ENCODE peak calls at places on chromosomes 12 and 14, in four cellular contexts. One of them, this sample, is unnamed.

GRCh38 chr12:128813392-128813791 is 10.4 kb downstream of the SLC15A4 start:
- DNase-seq in osteocyte: no peak
- DNase-seq in astrocyte of the spinal cord: peak; percentile 18
- DNase-seq in CD8-positive, alpha-beta T cell: no peak
- DNase-seq in this sample: no peak

GRCh38 chr14:91754819-91755218 is 22.9 kb upstream of the CATSPERB start:
- DNase-seq in CD8-positive, alpha-beta T cell: no peak
- DNase-seq in astrocyte of the spinal cord: no peak
- DNase-seq in osteocyte: no peak
- DNase-seq in this sample: no peak

GRCh38 chr12:91381309-91381804 is 198.7 kb upstream of the DCN start:
- DNase-seq in CD8-positive, alpha-beta T cell: no peak
- DNase-seq in astrocyte of the spinal cord: peak; percentile 91
- DNase-seq in osteocyte: no peak
- DNase-seq in this sample: peak; percentile 61

GRCh38 chr14:30005114-30005698 is 77.6 kb upstream of the PRKD1 start:
- DNase-seq in osteocyte: no peak
- DNase-seq in astrocyte of the spinal cord: peak; percentile 78
- DNase-seq in CD8-positive, alpha-beta T cell: no peak
- DNase-seq in this sample: peak; percentile 68

GRCh38 chr14:67846029-67846610 is 26.5 kb downstream of the RAD51B start:
- DNase-seq in CD8-positive, alpha-beta T cell: no peak
- DNase-seq in osteocyte: no peak
- DNase-seq in astrocyte of the spinal cord: no peak
- DNase-seq in this sample: no peak

GRCh38 chr12:120346681-120347080 is 19.1 kb upstream of the PLA2G1B start:
- DNase-seq in astrocyte of the spinal cord: no peak
- DNase-seq in osteocyte: no peak
- DNase-seq in CD8-positive, alpha-beta T cell: no peak
- DNase-seq in this sample: no peak

GRCh38 chr12:85632390-85632789 is 203.8 kb downstream of the RASSF9 start:
- DNase-seq in CD8-positive, alpha-beta T cell: no peak
- DNase-seq in astrocyte of the spinal cord: no peak
- DNase-seq in osteocyte: no peak
- DNase-seq in this sample: no peak

GRCh38 chr12:68580911-68581310 is 29.8 kb upstream of the RAP1B start:
- DNase-seq in CD8-positive, alpha-beta T cell: no peak
- DNase-seq in osteocyte: no peak
- DNase-seq in astrocyte of the spinal cord: no peak
- DNase-seq in this sample: no peak

GRCh38 chr14:40436551-40436950 is 1004.3 kb upstream of the FBXO33 start:
- DNase-seq in astrocyte of the spinal cord: no peak
- DNase-seq in osteocyte: no peak
- DNase-seq in CD8-positive, alpha-beta T cell: no peak
- DNase-seq in this sample: no peak

GRCh38 chr14:48504921-48505320 is 829.5 kb upstream of the MDGA2 start:
- DNase-seq in CD8-positive, alpha-beta T cell: no peak
- DNase-seq in astrocyte of the spinal cord: no peak
- DNase-seq in osteocyte: no peak
- DNase-seq in this sample: peak; percentile 2

GRCh38 chr12:57803317-57803893 is 15.1 kb downstream of the AVIL start:
- DNase-seq in osteocyte: no peak
- DNase-seq in CD8-positive, alpha-beta T cell: peak; percentile 42
- DNase-seq in astrocyte of the spinal cord: peak; percentile 62
- DNase-seq in this sample: peak; percentile 61

GRCh38 chr14:74704656-74705055 is 8.2 kb downstream of the AREL1 start:
- DNase-seq in osteocyte: no peak
- DNase-seq in CD8-positive, alpha-beta T cell: no peak
- DNase-seq in astrocyte of the spinal cord: no peak
- DNase-seq in this sample: no peak

GRCh38 chr12:110921262-110921661 is 883 bp upstream of the MYL2 start:
- DNase-seq in astrocyte of the spinal cord: peak; percentile 82
- DNase-seq in osteocyte: no peak
- DNase-seq in CD8-positive, alpha-beta T cell: no peak
- DNase-seq in this sample: peak; percentile 36

GRCh38 chr14:82720931-82721330 is 1187.3 kb upstream of the SEL1L start:
- DNase-seq in astrocyte of the spinal cord: peak; percentile 6
- DNase-seq in CD8-positive, alpha-beta T cell: no peak
- DNase-seq in osteocyte: no peak
- DNase-seq in this sample: peak; percentile 21

GRCh38 chr12:92445253-92446081 is 257.3 kb upstream of the PLEKHG7 start:
- DNase-seq in CD8-positive, alpha-beta T cell: no peak
- DNase-seq in osteocyte: no peak
- DNase-seq in astrocyte of the spinal cord: peak; percentile 29
- DNase-seq in this sample: no peak

DNA sequence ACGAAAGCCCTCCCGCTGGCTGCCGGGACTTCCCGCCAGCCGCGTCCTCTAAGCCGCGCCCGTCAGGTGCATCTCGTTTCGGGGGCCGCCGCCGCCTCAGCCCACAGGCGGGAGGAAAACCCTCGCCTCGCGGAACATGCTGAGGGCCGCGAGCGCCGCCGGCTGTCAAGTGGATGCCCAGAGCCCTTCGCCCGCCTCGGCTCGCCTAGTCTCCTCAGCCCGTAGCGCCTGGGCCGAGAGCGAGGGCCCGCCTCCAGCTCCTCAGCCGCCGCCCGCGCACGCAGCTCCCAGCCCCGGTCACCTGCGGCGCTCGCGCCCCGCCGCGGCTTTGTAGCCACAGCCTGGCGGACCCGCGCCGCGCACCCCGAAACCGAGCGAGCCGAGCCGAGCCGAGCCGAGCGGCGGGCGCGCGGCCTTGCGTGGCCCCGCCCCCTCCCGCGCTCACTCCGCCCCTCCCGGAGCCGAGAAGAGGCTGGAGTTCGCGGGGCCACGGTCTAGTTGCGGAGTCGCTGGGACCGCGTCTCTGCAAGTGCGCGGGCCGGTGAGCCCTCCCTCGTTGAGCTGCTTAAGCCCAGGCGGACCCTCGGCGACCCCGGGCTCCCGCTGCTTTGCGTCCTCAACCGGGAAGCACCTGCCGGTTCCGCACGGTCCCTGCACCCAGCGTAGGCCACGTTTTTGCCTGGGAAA is at the start of gene EML5:
- DNase-seq in astrocyte of the spinal cord: peak; percentile 57
- DNase-seq in osteocyte: peak; percentile 90
- DNase-seq in CD8-positive, alpha-beta T cell: peak; percentile 81
- DNase-seq in this sample: peak; percentile 79
- TF ChIP-seq CTCF in astrocyte of the spinal cord: peak; percentile 46
- TF ChIP-seq CTCF in osteocyte: peak; percentile 34
- TF ChIP-seq CTCF in CD8-positive, alpha-beta T cell: peak; percentile 15
- TF ChIP-seq CTCF in this sample: peak; percentile 3

GRCh38 chr14:103616635-103617300 is 12.2 kb upstream of the KLC1 start:
- DNase-seq in CD8-positive, alpha-beta T cell: no peak
- DNase-seq in osteocyte: no peak
- DNase-seq in astrocyte of the spinal cord: no peak
- DNase-seq in this sample: no peak

GRCh38 chr14:103618999-103619398 is 10.0 kb upstream of the KLC1 start:
- DNase-seq in astrocyte of the spinal cord: peak; percentile 30
- DNase-seq in osteocyte: no peak
- DNase-seq in CD8-positive, alpha-beta T cell: no peak
- DNase-seq in this sample: no peak

GRCh38 chr14:103611215-103611614 is 17.8 kb upstream of the KLC1 start:
- DNase-seq in astrocyte of the spinal cord: no peak
- DNase-seq in CD8-positive, alpha-beta T cell: no peak
- DNase-seq in osteocyte: no peak
- DNase-seq in this sample: no peak

GRCh38 chr14:103607822-103608221 is 21.2 kb upstream of the KLC1 start:
- DNase-seq in astrocyte of the spinal cord: no peak
- DNase-seq in CD8-positive, alpha-beta T cell: no peak
- DNase-seq in osteocyte: no peak
- DNase-seq in this sample: no peak

GRCh38 chr14:103613517-103613916 is 15.5 kb upstream of the KLC1 start:
- DNase-seq in CD8-positive, alpha-beta T cell: no peak
- DNase-seq in osteocyte: no peak
- DNase-seq in astrocyte of the spinal cord: no peak
- DNase-seq in this sample: no peak
- TF ChIP-seq CTCF in CD8-positive, alpha-beta T cell: no peak
- TF ChIP-seq CTCF in osteocyte: no peak
- TF ChIP-seq CTCF in astrocyte of the spinal cord: no peak
- TF ChIP-seq CTCF in this sample: peak; percentile 5

DNA sequence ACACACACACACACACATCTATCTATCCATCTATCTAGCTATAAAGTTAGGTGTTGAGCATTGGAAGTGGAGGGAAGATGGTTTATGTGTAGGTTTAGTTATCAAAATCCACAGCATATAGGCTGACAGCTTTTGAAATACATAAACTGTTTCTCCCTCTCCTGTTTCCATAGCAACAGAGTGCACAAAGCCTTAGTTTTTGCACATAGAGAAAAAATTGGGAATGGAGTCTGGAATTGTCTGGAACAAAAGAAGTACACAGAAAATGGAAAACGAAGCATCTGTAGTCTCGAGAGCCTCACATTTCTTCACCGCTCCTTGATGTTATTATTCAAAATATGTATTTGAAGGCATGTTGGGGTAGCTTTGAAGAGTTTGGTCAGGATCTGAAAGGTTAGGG is 735.8 kb downstream of the NOVA1 start:
- DNase-seq in osteocyte: no peak
- DNase-seq in CD8-positive, alpha-beta T cell: no peak
- DNase-seq in astrocyte of the spinal cord: no peak
- DNase-seq in this sample: no peak
- TF ChIP-seq CTCF in osteocyte: no peak
- TF ChIP-seq CTCF in CD8-positive, alpha-beta T cell: no peak
- TF ChIP-seq CTCF in astrocyte of the spinal cord: no peak
- TF ChIP-seq CTCF in this sample: no peak

GRCh38 chr14:78902010-78902623 is 731.9 kb downstream of the NRXN3 start:
- DNase-seq in CD8-positive, alpha-beta T cell: no peak
- DNase-seq in astrocyte of the spinal cord: peak; percentile 22
- DNase-seq in osteocyte: no peak
- DNase-seq in this sample: peak; percentile 58

DNA sequence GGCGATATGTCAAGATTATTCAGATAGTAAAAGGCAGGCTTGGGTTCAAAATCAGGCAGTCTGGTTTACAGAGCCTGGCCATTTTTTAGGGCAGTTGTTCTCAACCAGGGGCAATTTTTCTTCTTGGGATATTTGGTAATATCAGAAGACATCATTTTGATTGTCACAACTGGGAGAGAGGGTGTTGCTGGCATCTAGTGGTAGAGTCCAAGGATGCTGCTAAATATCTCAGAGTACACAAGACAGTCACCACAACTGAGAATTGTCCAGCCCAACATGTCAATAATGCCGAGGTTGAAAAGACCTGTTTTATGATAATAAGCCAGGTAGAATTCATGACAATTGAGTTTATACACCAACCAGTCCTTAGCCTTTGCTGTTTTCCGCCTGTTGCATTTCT is 733.9 kb downstream of the NRXN3 start:
- DNase-seq in CD8-positive, alpha-beta T cell: no peak
- DNase-seq in osteocyte: no peak
- DNase-seq in astrocyte of the spinal cord: no peak
- DNase-seq in this sample: no peak
- TF ChIP-seq CTCF in CD8-positive, alpha-beta T cell: no peak
- TF ChIP-seq CTCF in osteocyte: no peak
- TF ChIP-seq CTCF in astrocyte of the spinal cord: no peak
- TF ChIP-seq CTCF in this sample: no peak

GRCh38 chr14:50559990-50560928 is at the start of gene ATL1:
- DNase-seq in osteocyte: peak; percentile 90
- DNase-seq in CD8-positive, alpha-beta T cell: peak; percentile 36
- DNase-seq in astrocyte of the spinal cord: peak; percentile 72
- DNase-seq in this sample: peak; percentile 77
- TF ChIP-seq CTCF in osteocyte: no peak
- TF ChIP-seq CTCF in CD8-positive, alpha-beta T cell: no peak
- TF ChIP-seq CTCF in astrocyte of the spinal cord: no peak
- TF ChIP-seq CTCF in this sample: no peak

GRCh38 chr12:49903700-49904423 is at the start of gene FAIM2:
- DNase-seq in CD8-positive, alpha-beta T cell: peak; percentile 52
- DNase-seq in astrocyte of the spinal cord: peak; percentile 28
- DNase-seq in osteocyte: no peak
- DNase-seq in this sample: no peak

GRCh38 chr12:49901026-49901425 is 2.7 kb downstream of the FAIM2 start:
- DNase-seq in astrocyte of the spinal cord: no peak
- DNase-seq in osteocyte: no peak
- DNase-seq in CD8-positive, alpha-beta T cell: no peak
- DNase-seq in this sample: no peak

GRCh38 chr12:49901986-49902385 is 1.7 kb downstream of the FAIM2 start:
- DNase-seq in osteocyte: no peak
- DNase-seq in CD8-positive, alpha-beta T cell: no peak
- DNase-seq in astrocyte of the spinal cord: no peak
- DNase-seq in this sample: no peak

GRCh38 chr12:49903351-49903699 is 375 bp downstream of the FAIM2 start:
- DNase-seq in osteocyte: no peak
- DNase-seq in CD8-positive, alpha-beta T cell: no peak
- DNase-seq in astrocyte of the spinal cord: no peak
- DNase-seq in this sample: no peak

GRCh38 chr12:49902399-49903350 is 1.0 kb downstream of the FAIM2 start:
- DNase-seq in CD8-positive, alpha-beta T cell: no peak
- DNase-seq in osteocyte: no peak
- DNase-seq in astrocyte of the spinal cord: no peak
- DNase-seq in this sample: no peak
- TF ChIP-seq CTCF in CD8-positive, alpha-beta T cell: no peak
- TF ChIP-seq CTCF in osteocyte: no peak
- TF ChIP-seq CTCF in astrocyte of the spinal cord: no peak
- TF ChIP-seq CTCF in this sample: no peak

GRCh38 chr12:49347307-49348237 is 884 bp downstream of the DNAJC22 start:
- DNase-seq in osteocyte: peak; percentile 94
- DNase-seq in CD8-positive, alpha-beta T cell: peak; percentile 74
- DNase-seq in astrocyte of the spinal cord: peak; percentile 90
- DNase-seq in this sample: peak; percentile 87

GRCh38 chr12:49348781-49349180 is 2.1 kb downstream of the DNAJC22 start:
- DNase-seq in osteocyte: no peak
- DNase-seq in astrocyte of the spinal cord: no peak
- DNase-seq in CD8-positive, alpha-beta T cell: no peak
- DNase-seq in this sample: no peak

GRCh38 chr12:49345048-49345839 is 1.4 kb upstream of the DNAJC22 start:
- DNase-seq in osteocyte: no peak
- DNase-seq in CD8-positive, alpha-beta T cell: no peak
- DNase-seq in astrocyte of the spinal cord: no peak
- DNase-seq in this sample: no peak

GRCh38 chr12:49345840-49346658 is 639 bp upstream of the DNAJC22 start:
- DNase-seq in osteocyte: no peak
- DNase-seq in CD8-positive, alpha-beta T cell: no peak
- DNase-seq in astrocyte of the spinal cord: no peak
- DNase-seq in this sample: no peak

DNA sequence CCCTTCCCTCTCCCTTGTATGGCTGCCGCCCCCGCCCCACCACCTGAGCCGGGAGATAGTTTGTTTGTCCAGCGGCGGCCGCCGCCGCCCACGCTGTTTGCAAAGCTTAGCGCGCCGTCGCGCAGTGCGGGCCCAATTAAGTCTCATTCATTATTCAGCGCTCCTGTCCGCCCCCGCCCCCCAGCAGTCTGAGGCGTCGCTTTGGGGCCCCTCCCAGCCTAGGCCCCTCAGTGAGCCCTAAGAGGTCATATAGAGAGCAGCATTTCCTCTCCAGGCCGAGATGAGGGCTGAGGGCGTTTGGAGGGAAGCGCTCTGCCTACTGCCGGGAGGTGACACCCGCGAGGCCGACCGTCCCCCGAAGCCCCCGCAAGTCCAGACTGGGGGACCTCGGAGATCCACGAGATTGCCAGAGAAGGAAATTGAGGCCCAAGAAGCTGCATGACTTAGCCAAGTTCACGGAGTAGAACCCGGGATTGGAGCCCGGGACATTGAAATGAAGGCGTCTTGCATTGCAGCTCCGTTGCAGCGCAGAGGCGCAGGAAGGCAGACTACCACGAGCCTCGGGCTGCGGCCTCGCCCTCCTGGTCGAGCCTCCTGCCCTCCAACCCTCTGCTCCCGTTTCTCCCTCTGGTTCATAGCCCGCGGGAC is at the start of gene DNAJC22:
- DNase-seq in osteocyte: no peak
- DNase-seq in astrocyte of the spinal cord: no peak
- DNase-seq in CD8-positive, alpha-beta T cell: no peak
- DNase-seq in this sample: peak; percentile 33
- TF ChIP-seq CTCF in osteocyte: no peak
- TF ChIP-seq CTCF in astrocyte of the spinal cord: no peak
- TF ChIP-seq CTCF in CD8-positive, alpha-beta T cell: no peak
- TF ChIP-seq CTCF in this sample: no peak

GRCh38 chr12:12356886-12357696 is at the start of gene BORCS5:
- DNase-seq in CD8-positive, alpha-beta T cell: peak; percentile 99
- DNase-seq in astrocyte of the spinal cord: peak; percentile 92
- DNase-seq in osteocyte: peak; percentile 95
- DNase-seq in this sample: peak; percentile 98
- TF ChIP-seq CTCF in CD8-positive, alpha-beta T cell: peak; percentile 10
- TF ChIP-seq CTCF in astrocyte of the spinal cord: no peak
- TF ChIP-seq CTCF in osteocyte: peak; percentile 35
- TF ChIP-seq CTCF in this sample: no peak

This sample was measured in MCF 10A.